ENCODE peak calls at places on chromosomes 4 and X, in six cellular contexts. A is NB4; M is stimulated activated naive CD8-positive, alpha-beta T cell treated with anti-CD3 and anti-CD28 coated beads, Interleukin-15, amount 100 ng/mL, for 72 hours; D is AG09309; N is NCI-H2029; W is right cardiac atrium. Q is an unnamed sample.

GRCh38 chr4:23135792-23136645 is 443.3 kb downstream of the GBA3 start:
- DNase-seq in A (peak; percentile 65), M (no peak), D (no peak), N (peak; percentile 29), W (no peak), Q (no peak)

GRCh38 chr4:127782025-127782274 is 172 bp upstream of the HSPA4L start:
- DNase-seq in A (no peak), M (no peak), D (peak; percentile 18), N (peak; percentile 77), W (peak; percentile 89), Q (peak; percentile 88)

GRCh38 chr4:145545538-145546224 is 64.0 kb downstream of the SMAD1 start:
- DNase-seq in A (no peak), M (no peak), D (peak; percentile 69), N (no peak), W (no peak), Q (no peak)

GRCh38 chr4:1406946-1407656 is 859 bp upstream of the NKX1-1 start:
- DNase-seq in A (no peak), M (no peak), D (no peak), N (no peak), W (no peak), Q (no peak)

GRCh38 chr4:123876122-123876521 is 479.5 kb downstream of the SPRY1 start:
- DNase-seq in A (no peak), M (no peak), D (no peak), N (no peak), W (no peak), Q (no peak)

GRCh38 chr4:71564775-71565174 is 219.1 kb downstream of the GC start:
- DNase-seq in A (no peak), M (no peak), D (no peak), N (no peak), W (peak; percentile 19), Q (no peak)

GRCh38 chrX:64204252-64204651 is 1.3 kb downstream of the AMER1 start:
- DNase-seq in A (no peak), M (no peak), D (no peak), N (no peak), W (peak; percentile 64), Q (peak; percentile 76)

GRCh38 chrX:129932792-129933321 is 26.9 kb downstream of the UTP14A start:
- DNase-seq in A (peak; percentile 40), M (no peak), D (no peak), N (no peak), W (peak; percentile 49), Q (peak; percentile 51)

GRCh38 chr4:75634951-75635350 is 4.6 kb upstream of the CDKL2 start:
- DNase-seq in A (no peak), M (no peak), D (no peak), N (no peak), W (no peak), Q (no peak)

GRCh38 chr4:25993564-25994185 is 79.7 kb downstream of the SMIM20 start:
- DNase-seq in A (peak; percentile 69), M (no peak), D (no peak), N (no peak), W (no peak), Q (no peak)

GRCh38 chrX:634306-634958 is 3.8 kb downstream of the SHOX start:
- DNase-seq in A (no peak), M (no peak), D (no peak), N (no peak), W (no peak), Q (no peak)

GRCh38 chrX:154815274-154815818 is 10.1 kb upstream of the MPP1 start:
- DNase-seq in A (no peak), M (no peak), D (no peak), N (no peak), W (no peak), Q (no peak)

GRCh38 chrX:72002886-72003285 is 92.2 kb downstream of the NHSL2 start:
- DNase-seq in A (no peak), M (no peak), D (no peak), N (no peak), W (no peak), Q (no peak)

GRCh38 chrX:81120936-81121351 is 80.8 kb downstream of the HMGN5 start:
- DNase-seq in A (peak; percentile 71), M (peak; percentile 39), D (no peak), N (no peak), W (peak; percentile 24), Q (peak; percentile 37)

GRCh38 chr4:170875868-170876267 is 786.1 kb upstream of the AADAT start:
- DNase-seq in A (peak; percentile 25), M (no peak), D (no peak), N (no peak), W (no peak), Q (no peak)

GRCh38 chrX:33324099-33324498 is 112.8 kb upstream of the DMD start:
- DNase-seq in A (no peak), M (no peak), D (no peak), N (no peak), W (no peak), Q (no peak)

GRCh38 chr4:140277576-140277975 is 95.9 kb upstream of the SCOC start:
- DNase-seq in A (no peak), M (no peak), D (no peak), N (no peak), W (no peak), Q (no peak)